ENCODE peak calls at places on chromosome 1, in five cellular contexts. One of them, this sample, is unnamed.

GRCh38 chr1:230851291-230851691 is 17.0 kb downstream of the C1orf198 start:
- DNase-seq in K562: no peak
- DNase-seq in IMR-90: peak; percentile 55
- DNase-seq in H1: no peak
- DNase-seq in HepG2: no peak
- DNase-seq in this sample: no peak

GRCh38 chr1:43274125-43274803 is 4.5 kb downstream of the TMEM125 start:
- DNase-seq in K562: peak; percentile 21
- DNase-seq in IMR-90: peak; percentile 58
- DNase-seq in H1: no peak
- DNase-seq in HepG2: no peak
- DNase-seq in this sample: peak; percentile 17

GRCh38 chr1:111082421-111083192 is 57.3 kb downstream of the DRAM2 start:
- DNase-seq in K562: no peak
- DNase-seq in IMR-90: peak; percentile 71
- DNase-seq in H1: no peak
- DNase-seq in HepG2: no peak
- DNase-seq in this sample: no peak

GRCh38 chr1:55107111-55107510 is 67.8 kb downstream of the PCSK9 start:
- DNase-seq in K562: no peak
- DNase-seq in IMR-90: no peak
- DNase-seq in H1: no peak
- DNase-seq in HepG2: no peak
- DNase-seq in this sample: no peak

GRCh38 chr1:30798954-30799491 is 41.4 kb upstream of the LAPTM5 start:
- DNase-seq in K562: no peak
- DNase-seq in IMR-90: no peak
- DNase-seq in H1: no peak
- DNase-seq in HepG2: no peak
- DNase-seq in this sample: no peak

GRCh38 chr1:31429583-31429982 is 16.6 kb downstream of the SERINC2 start:
- DNase-seq in K562: no peak
- DNase-seq in IMR-90: no peak
- DNase-seq in H1: no peak
- DNase-seq in HepG2: no peak
- DNase-seq in this sample: no peak

GRCh38 chr1:66490817-66491216 is 43.1 kb upstream of the SGIP1 start:
- DNase-seq in K562: no peak
- DNase-seq in IMR-90: peak; percentile 63
- DNase-seq in H1: no peak
- DNase-seq in HepG2: no peak
- DNase-seq in this sample: no peak

GRCh38 chr1:109371271-109371739 is 26.4 kb downstream of the SORT1 start:
- DNase-seq in K562: no peak
- DNase-seq in IMR-90: peak; percentile 65
- DNase-seq in H1: no peak
- DNase-seq in HepG2: no peak
- DNase-seq in this sample: no peak

GRCh38 chr1:41745022-41745421 is 173.7 kb downstream of the HIVEP3 start:
- DNase-seq in K562: no peak
- DNase-seq in IMR-90: no peak
- DNase-seq in H1: no peak
- DNase-seq in HepG2: no peak
- DNase-seq in this sample: no peak

GRCh38 chr1:31208361-31208945 is 31.2 kb downstream of the NKAIN1 start:
- DNase-seq in K562: no peak
- DNase-seq in IMR-90: no peak
- DNase-seq in H1: no peak
- DNase-seq in HepG2: peak; percentile 43
- DNase-seq in this sample: no peak

DNA sequence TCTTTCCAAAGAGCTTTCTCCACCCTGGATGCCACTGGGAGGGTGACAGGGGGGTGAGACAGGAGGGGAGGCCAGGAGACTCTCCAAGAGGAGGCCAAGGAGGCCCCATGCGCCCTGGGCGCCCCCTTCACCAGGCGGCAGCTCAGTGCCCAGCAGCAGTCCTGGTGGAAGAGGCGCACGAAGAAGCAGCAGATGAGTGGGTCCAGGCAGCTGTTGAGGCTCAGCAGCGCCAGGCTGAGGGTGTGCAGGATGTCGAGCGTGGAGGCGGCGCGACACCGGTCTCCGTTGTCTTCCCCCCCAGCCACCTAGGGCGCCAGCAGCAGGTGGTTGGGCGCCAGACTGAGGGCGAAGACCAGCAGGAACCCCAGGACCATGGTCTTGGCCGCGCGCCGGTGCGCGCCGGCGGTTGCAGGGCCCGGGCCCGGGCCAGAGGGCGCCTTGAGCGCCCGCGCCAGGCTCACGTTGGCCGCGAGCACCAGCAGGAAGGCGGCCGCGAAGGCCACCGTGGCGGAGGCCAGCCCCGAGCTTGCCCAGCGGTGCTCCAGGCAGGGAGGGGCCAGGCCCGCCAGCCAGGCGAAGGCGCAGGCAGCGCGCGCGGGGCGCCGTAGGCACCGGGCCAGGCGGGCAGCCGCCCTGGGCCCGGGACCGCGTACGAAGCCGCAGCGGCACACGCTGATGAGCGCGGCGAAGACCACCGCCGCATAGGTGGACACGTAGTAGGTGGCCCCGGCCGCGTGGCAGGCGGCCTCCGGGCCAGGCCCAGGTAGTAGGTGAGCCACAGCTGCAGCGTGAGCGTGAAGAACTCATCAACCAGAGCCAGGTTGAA is 8.6 kb downstream of the TMEM35B start:
- DNase-seq in K562: no peak
- DNase-seq in IMR-90: no peak
- DNase-seq in H1: no peak
- DNase-seq in HepG2: no peak
- DNase-seq in this sample: no peak
- TF ChIP-seq MAFK in K562: no peak
- TF ChIP-seq MAFK in IMR-90: no peak
- TF ChIP-seq MAFK in H1: no peak
- TF ChIP-seq MAFK in HepG2: no peak
- TF ChIP-seq MAFK in this sample: no peak

DNA sequence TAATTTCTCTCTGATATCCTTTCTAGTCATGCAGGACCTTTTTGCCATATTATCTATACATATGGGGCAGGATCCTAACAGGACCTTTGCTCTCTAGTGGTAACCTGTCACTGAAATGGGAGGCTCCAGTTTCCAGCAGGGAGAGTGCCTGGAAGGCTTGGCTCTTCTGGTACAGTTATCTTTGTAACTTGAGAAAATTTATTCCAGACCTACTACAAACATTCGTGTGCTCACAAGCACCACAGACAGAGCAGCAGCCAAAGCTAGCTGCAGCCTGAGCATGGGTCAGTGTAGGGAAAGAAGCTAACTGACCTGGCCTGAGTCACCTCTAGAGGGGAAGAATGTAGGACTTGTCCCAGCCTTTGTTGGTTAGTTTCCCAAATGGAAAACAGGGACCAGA is 86.5 kb upstream of the MACF1 start:
- DNase-seq in K562: no peak
- DNase-seq in IMR-90: no peak
- DNase-seq in H1: no peak
- DNase-seq in HepG2: no peak
- DNase-seq in this sample: no peak
- TF ChIP-seq MAFK in K562: no peak
- TF ChIP-seq MAFK in IMR-90: no peak
- TF ChIP-seq MAFK in H1: no peak
- TF ChIP-seq MAFK in HepG2: no peak
- TF ChIP-seq MAFK in this sample: no peak

DNA sequence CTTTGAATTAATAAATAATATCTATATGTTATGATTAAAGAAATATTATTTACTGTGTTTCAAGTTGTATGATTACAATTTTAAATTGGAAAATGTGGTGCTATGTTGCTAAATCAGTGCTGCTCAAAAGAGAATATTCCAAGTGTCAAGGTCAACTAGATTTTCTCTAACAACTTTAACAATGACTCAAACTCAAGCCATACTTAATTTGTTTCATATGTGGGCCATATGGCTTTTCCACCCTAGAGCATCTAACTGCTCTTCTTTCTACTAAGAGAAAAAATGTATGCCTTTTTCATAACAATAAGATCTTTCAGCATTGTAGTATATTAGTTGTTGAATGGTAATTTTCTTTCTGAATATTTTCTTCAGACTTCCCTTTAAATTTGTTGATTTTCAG is 8.3 kb upstream of the SYT14 start:
- DNase-seq in K562: no peak
- DNase-seq in IMR-90: no peak
- DNase-seq in H1: no peak
- DNase-seq in HepG2: no peak
- DNase-seq in this sample: no peak
- TF ChIP-seq MAFK in K562: no peak
- TF ChIP-seq MAFK in IMR-90: no peak
- TF ChIP-seq MAFK in H1: no peak
- TF ChIP-seq MAFK in HepG2: no peak
- TF ChIP-seq MAFK in this sample: no peak

GRCh38 chr1:5404412-5405203 is 587.6 kb downstream of the NPHP4 start:
- DNase-seq in K562: no peak
- DNase-seq in IMR-90: no peak
- DNase-seq in H1: no peak
- DNase-seq in HepG2: no peak
- DNase-seq in this sample: no peak
- TF ChIP-seq MAFK in K562: no peak
- TF ChIP-seq MAFK in IMR-90: no peak
- TF ChIP-seq MAFK in H1: no peak
- TF ChIP-seq MAFK in HepG2: no peak
- TF ChIP-seq MAFK in this sample: no peak

GRCh38 chr1:162327144-162327790 is 49.4 kb downstream of the SPATA46 start:
- DNase-seq in K562: no peak
- DNase-seq in IMR-90: no peak
- DNase-seq in H1: no peak
- DNase-seq in HepG2: no peak
- DNase-seq in this sample: no peak

GRCh38 chr1:162324391-162324790 is 52.3 kb downstream of the SPATA46 start:
- DNase-seq in K562: no peak
- DNase-seq in IMR-90: no peak
- DNase-seq in H1: no peak
- DNase-seq in HepG2: no peak
- DNase-seq in this sample: no peak

GRCh38 chr1:162326559-162326958 is 50.1 kb downstream of the SPATA46 start:
- DNase-seq in K562: no peak
- DNase-seq in IMR-90: no peak
- DNase-seq in H1: no peak
- DNase-seq in HepG2: no peak
- DNase-seq in this sample: no peak

GRCh38 chr1:162327791-162328165 is 48.9 kb downstream of the SPATA46 start:
- DNase-seq in K562: no peak
- DNase-seq in IMR-90: no peak
- DNase-seq in H1: no peak
- DNase-seq in HepG2: no peak
- DNase-seq in this sample: no peak

DNA sequence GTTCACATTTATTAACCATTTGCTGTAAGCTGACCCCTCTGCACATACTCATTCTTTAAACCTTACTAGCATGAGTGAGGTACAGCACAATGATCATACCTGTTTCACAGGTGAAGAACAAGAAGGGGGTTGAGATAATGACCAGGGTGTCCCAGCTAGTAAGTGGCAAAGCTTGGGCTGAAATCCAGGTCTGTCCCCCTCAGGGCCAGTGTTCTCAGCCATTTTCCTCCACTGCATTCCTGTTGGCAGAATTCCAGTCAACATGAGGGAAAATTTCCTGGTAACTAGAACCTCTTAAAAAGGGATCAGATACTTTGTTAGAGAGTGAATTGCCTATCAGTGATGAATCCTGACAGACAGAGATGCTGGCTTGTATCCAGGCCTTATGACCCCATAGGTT is 48.1 kb downstream of the SPATA46 start:
- DNase-seq in K562: no peak
- DNase-seq in IMR-90: no peak
- DNase-seq in H1: no peak
- DNase-seq in HepG2: no peak
- DNase-seq in this sample: no peak
- TF ChIP-seq MAFK in K562: no peak
- TF ChIP-seq MAFK in IMR-90: no peak
- TF ChIP-seq MAFK in H1: no peak
- TF ChIP-seq MAFK in HepG2: no peak
- TF ChIP-seq MAFK in this sample: no peak

GRCh38 chr1:33370286-33370685 is 49.4 kb upstream of the A3GALT2 start:
- DNase-seq in K562: no peak
- DNase-seq in IMR-90: peak; percentile 77
- DNase-seq in H1: no peak
- DNase-seq in HepG2: no peak
- DNase-seq in this sample: no peak
- TF ChIP-seq MAFK in K562: no peak
- TF ChIP-seq MAFK in IMR-90: no peak
- TF ChIP-seq MAFK in H1: no peak
- TF ChIP-seq MAFK in HepG2: no peak
- TF ChIP-seq MAFK in this sample: no peak

GRCh38 chr1:44811234-44811633 is 2.9 kb downstream of the BTBD19 start:
- DNase-seq in K562: no peak
- DNase-seq in IMR-90: no peak
- DNase-seq in H1: no peak
- DNase-seq in HepG2: no peak
- DNase-seq in this sample: no peak
- TF ChIP-seq MAFK in K562: no peak
- TF ChIP-seq MAFK in IMR-90: no peak
- TF ChIP-seq MAFK in H1: no peak
- TF ChIP-seq MAFK in HepG2: no peak
- TF ChIP-seq MAFK in this sample: no peak

GRCh38 chr1:155170101-155170785 is 2.9 kb downstream of the KRTCAP2 start:
- DNase-seq in K562: no peak
- DNase-seq in IMR-90: no peak
- DNase-seq in H1: no peak
- DNase-seq in HepG2: no peak
- DNase-seq in this sample: no peak

GRCh38 chr1:155172732-155173477 is at the start of gene KRTCAP2:
- DNase-seq in K562: peak; percentile 98
- DNase-seq in IMR-90: peak; percentile 95
- DNase-seq in H1: peak; percentile 94
- DNase-seq in HepG2: peak; percentile 93
- DNase-seq in this sample: peak; percentile 97

GRCh38 chr1:155170806-155171205 is 2.3 kb downstream of the KRTCAP2 start:
- DNase-seq in K562: no peak
- DNase-seq in IMR-90: no peak
- DNase-seq in H1: no peak
- DNase-seq in HepG2: no peak
- DNase-seq in this sample: no peak

GRCh38 chr1:155173478-155174333 is at the start of gene TRIM46:
- DNase-seq in K562: peak; percentile 33
- DNase-seq in IMR-90: peak; percentile 34
- DNase-seq in H1: no peak
- DNase-seq in HepG2: no peak
- DNase-seq in this sample: peak; percentile 80

GRCh38 chr1:155171836-155172731 is 1.0 kb downstream of the KRTCAP2 start:
- DNase-seq in K562: no peak
- DNase-seq in IMR-90: no peak
- DNase-seq in H1: no peak
- DNase-seq in HepG2: no peak
- DNase-seq in this sample: no peak
- TF ChIP-seq MAFK in K562: no peak
- TF ChIP-seq MAFK in IMR-90: no peak
- TF ChIP-seq MAFK in H1: no peak
- TF ChIP-seq MAFK in HepG2: peak; percentile 32
- TF ChIP-seq MAFK in this sample: peak; percentile 68

GRCh38 chr1:172997941-172998361 is 52.8 kb downstream of the TNFSF18 start:
- DNase-seq in K562: no peak
- DNase-seq in IMR-90: peak; percentile 54
- DNase-seq in H1: no peak
- DNase-seq in HepG2: no peak
- DNase-seq in this sample: no peak
- TF ChIP-seq MAFK in K562: no peak
- TF ChIP-seq MAFK in IMR-90: no peak
- TF ChIP-seq MAFK in H1: no peak
- TF ChIP-seq MAFK in HepG2: no peak
- TF ChIP-seq MAFK in this sample: no peak

This sample was measured in A549.